ENCODE peak calls at places on chromosomes 12 and 14, in four cellular contexts. One of them, this sample, is unnamed.

GRCh38 chr12:57152408-57153038 is 5.1 kb upstream of the LRP1-AS start:
- DNase-seq in uterus: peak; percentile 82
- DNase-seq in AG04450: no peak
- DNase-seq in HFFc6: peak; percentile 41
- DNase-seq in this sample: no peak

GRCh38 chr12:6093764-6094163 is 30.7 kb downstream of the VWF start:
- DNase-seq in uterus: no peak
- DNase-seq in AG04450: no peak
- DNase-seq in HFFc6: no peak
- DNase-seq in this sample: no peak

GRCh38 chr12:9036227-9036626 is 46.9 kb downstream of the KLRG1 start:
- DNase-seq in uterus: no peak
- DNase-seq in AG04450: no peak
- DNase-seq in HFFc6: no peak
- DNase-seq in this sample: no peak

GRCh38 chr14:76101384-76101783 is 50.3 kb upstream of the GPATCH2L start:
- DNase-seq in uterus: no peak
- DNase-seq in AG04450: no peak
- DNase-seq in HFFc6: no peak
- DNase-seq in this sample: no peak

GRCh38 chr14:96424104-96424989 is 32.4 kb downstream of the AK7 start:
- DNase-seq in uterus: no peak
- DNase-seq in AG04450: peak; percentile 46
- DNase-seq in HFFc6: peak; percentile 63
- DNase-seq in this sample: peak; percentile 29

GRCh38 chr14:67665886-67666285 is 8.5 kb downstream of the VTI1B start:
- DNase-seq in uterus: no peak
- DNase-seq in AG04450: no peak
- DNase-seq in HFFc6: peak; percentile 37
- DNase-seq in this sample: no peak

GRCh38 chr12:130846386-130846785 is 7.3 kb upstream of the STX2 start:
- DNase-seq in uterus: no peak
- DNase-seq in AG04450: no peak
- DNase-seq in HFFc6: peak; percentile 15
- DNase-seq in this sample: no peak

GRCh38 chr14:95162641-95163040 is 5.3 kb upstream of the DICER1 start:
- DNase-seq in uterus: no peak
- DNase-seq in AG04450: no peak
- DNase-seq in HFFc6: no peak
- DNase-seq in this sample: no peak

GRCh38 chr14:20970983-20971704 is 15.9 kb downstream of the RNASE2 start:
- DNase-seq in uterus: peak; percentile 82
- DNase-seq in AG04450: peak; percentile 69
- DNase-seq in HFFc6: peak; percentile 78
- DNase-seq in this sample: peak; percentile 94

GRCh38 chr12:124011435-124012124 is 38.6 kb downstream of the ZNF664 start:
- DNase-seq in uterus: no peak
- DNase-seq in AG04450: no peak
- DNase-seq in HFFc6: no peak
- DNase-seq in this sample: no peak

GRCh38 chr14:34682787-34683321 is 31.5 kb downstream of the CFL2 start:
- DNase-seq in uterus: no peak
- DNase-seq in AG04450: no peak
- DNase-seq in HFFc6: peak; percentile 30
- DNase-seq in this sample: no peak

GRCh38 chr14:51828017-51828797 is 32.2 kb upstream of the GNG2 start:
- DNase-seq in uterus: no peak
- DNase-seq in AG04450: no peak
- DNase-seq in HFFc6: peak; percentile 72
- DNase-seq in this sample: no peak

GRCh38 chr12:2752676-2753371 is 41.9 kb upstream of the FKBP4 start:
- DNase-seq in uterus: peak; percentile 61
- DNase-seq in AG04450: peak; percentile 13
- DNase-seq in HFFc6: peak; percentile 25
- DNase-seq in this sample: peak; percentile 88

GRCh38 chr12:105846331-105846730 is 292.4 kb downstream of the NUAK1 start:
- DNase-seq in uterus: no peak
- DNase-seq in AG04450: no peak
- DNase-seq in HFFc6: no peak
- DNase-seq in this sample: no peak

GRCh38 chr12:76820888-76821482 is 57.1 kb downstream of the ZDHHC17 start:
- DNase-seq in uterus: peak; percentile 36
- DNase-seq in AG04450: peak; percentile 3
- DNase-seq in HFFc6: peak; percentile 26
- DNase-seq in this sample: peak; percentile 39

GRCh38 chr14:101593411-101594181 is 32.3 kb downstream of the DIO3 start:
- DNase-seq in uterus: no peak
- DNase-seq in AG04450: no peak
- DNase-seq in HFFc6: no peak
- DNase-seq in this sample: no peak

GRCh38 chr12:58419182-58419760 is 477.9 kb downstream of the ATP23 start:
- DNase-seq in uterus: no peak
- DNase-seq in AG04450: no peak
- DNase-seq in HFFc6: no peak
- DNase-seq in this sample: no peak

GRCh38 chr12:95653761-95654546 is 102.7 kb upstream of the USP44 start:
- DNase-seq in uterus: no peak
- DNase-seq in AG04450: peak; percentile 83
- DNase-seq in HFFc6: peak; percentile 91
- DNase-seq in this sample: no peak

GRCh38 chr12:64610660-64611429 is 550 bp downstream of the RASSF3 start:
- DNase-seq in uterus: peak; percentile 52
- DNase-seq in AG04450: no peak
- DNase-seq in HFFc6: peak; percentile 39
- DNase-seq in this sample: peak; percentile 64

GRCh38 chr12:107760207-107760816 is 625 bp downstream of the PRDM4 start:
- DNase-seq in uterus: peak; percentile 19
- DNase-seq in AG04450: no peak
- DNase-seq in HFFc6: no peak
- DNase-seq in this sample: peak; percentile 28

GRCh38 chr12:111437816-111438454 is 32.2 kb downstream of the SH2B3 start:
- DNase-seq in uterus: no peak
- DNase-seq in AG04450: no peak
- DNase-seq in HFFc6: peak; percentile 81
- DNase-seq in this sample: peak; percentile 3

GRCh38 chr14:24339284-24340151 is at the start of gene RIPK3:
- DNase-seq in uterus: no peak
- DNase-seq in AG04450: no peak
- DNase-seq in HFFc6: no peak
- DNase-seq in this sample: no peak

GRCh38 chr12:54601841-54602240 is 13.4 kb upstream of the PPP1R1A start:
- DNase-seq in uterus: no peak
- DNase-seq in AG04450: no peak
- DNase-seq in HFFc6: no peak
- DNase-seq in this sample: no peak

GRCh38 chr14:20743556-20743955 is 2.1 kb upstream of the EDDM3A start:
- DNase-seq in uterus: no peak
- DNase-seq in AG04450: no peak
- DNase-seq in HFFc6: no peak
- DNase-seq in this sample: no peak

GRCh38 chr12:76201758-76202157 is 117.3 kb upstream of the NAP1L1 start:
- DNase-seq in uterus: no peak
- DNase-seq in AG04450: no peak
- DNase-seq in HFFc6: peak; percentile 13
- DNase-seq in this sample: no peak

GRCh38 chr14:94754391-94754942 is 15.4 kb downstream of the GSC start:
- DNase-seq in uterus: no peak
- DNase-seq in AG04450: no peak
- DNase-seq in HFFc6: no peak
- DNase-seq in this sample: no peak

DNA sequence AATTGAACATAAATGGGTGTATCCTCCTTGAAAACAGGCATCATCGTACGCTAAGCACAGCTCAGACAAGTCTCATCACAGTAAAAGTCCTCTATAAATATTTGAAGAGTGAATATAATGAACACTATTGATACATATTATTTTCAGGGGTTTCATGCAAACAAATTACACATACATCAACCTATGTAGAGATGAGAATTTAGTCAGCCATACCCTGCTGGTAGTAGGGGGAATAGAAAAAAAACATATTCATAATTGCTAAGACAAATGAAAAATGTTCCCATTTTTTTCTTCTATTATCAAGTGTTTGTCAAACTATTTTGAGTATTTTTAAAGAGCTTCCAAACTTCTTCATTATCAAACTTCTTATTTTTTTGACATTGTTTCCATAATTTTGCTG is 205.6 kb upstream of the SOX5 start:
- DNase-seq in uterus: no peak
- DNase-seq in AG04450: no peak
- DNase-seq in HFFc6: no peak
- DNase-seq in this sample: no peak
- TF ChIP-seq CTCF in uterus: no peak
- TF ChIP-seq CTCF in AG04450: peak; percentile 15
- TF ChIP-seq CTCF in HFFc6: no peak
- TF ChIP-seq CTCF in this sample: peak; percentile 28

GRCh38 chr14:99333841-99334240 is 61.8 kb upstream of the BCL11B start:
- DNase-seq in uterus: no peak
- DNase-seq in AG04450: no peak
- DNase-seq in HFFc6: no peak
- DNase-seq in this sample: no peak

GRCh38 chr14:99333214-99333613 is 61.2 kb upstream of the BCL11B start:
- DNase-seq in uterus: no peak
- DNase-seq in AG04450: no peak
- DNase-seq in HFFc6: no peak
- DNase-seq in this sample: no peak

GRCh38 chr14:99331796-99332195 is 59.8 kb upstream of the BCL11B start:
- DNase-seq in uterus: no peak
- DNase-seq in AG04450: no peak
- DNase-seq in HFFc6: no peak
- DNase-seq in this sample: no peak

GRCh38 chr14:99330316-99331240 is 58.6 kb upstream of the BCL11B start:
- DNase-seq in uterus: no peak
- DNase-seq in AG04450: no peak
- DNase-seq in HFFc6: no peak
- DNase-seq in this sample: no peak

GRCh38 chr14:99334277-99334676 is 62.3 kb upstream of the BCL11B start:
- DNase-seq in uterus: no peak
- DNase-seq in AG04450: no peak
- DNase-seq in HFFc6: no peak
- DNase-seq in this sample: no peak
- TF ChIP-seq CTCF in uterus: no peak
- TF ChIP-seq CTCF in AG04450: no peak
- TF ChIP-seq CTCF in HFFc6: no peak
- TF ChIP-seq CTCF in this sample: no peak

DNA sequence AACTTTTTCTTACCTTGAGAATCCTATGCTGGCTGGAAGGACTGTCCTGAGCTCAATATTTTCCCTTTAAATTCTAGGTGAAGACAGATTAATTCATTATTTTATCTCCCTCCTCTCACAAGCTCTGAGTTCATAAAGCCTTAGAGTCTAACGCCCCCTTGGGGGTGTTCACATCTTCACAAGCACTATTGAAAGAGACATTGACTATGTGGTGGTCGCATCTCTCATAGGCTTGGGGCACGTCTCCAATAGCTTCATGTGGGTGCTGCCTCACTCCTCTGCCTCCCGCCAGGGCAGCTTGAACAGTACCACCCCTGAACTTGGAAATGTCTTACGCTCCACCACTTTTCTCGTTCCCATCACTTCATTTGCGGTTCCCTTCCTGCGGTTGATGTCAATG is 106.2 kb downstream of the UNC79 start:
- DNase-seq in uterus: no peak
- DNase-seq in AG04450: no peak
- DNase-seq in HFFc6: no peak
- DNase-seq in this sample: peak; percentile 34
- TF ChIP-seq CTCF in uterus: no peak
- TF ChIP-seq CTCF in AG04450: peak; percentile 10
- TF ChIP-seq CTCF in HFFc6: peak; percentile 16
- TF ChIP-seq CTCF in this sample: no peak

DNA sequence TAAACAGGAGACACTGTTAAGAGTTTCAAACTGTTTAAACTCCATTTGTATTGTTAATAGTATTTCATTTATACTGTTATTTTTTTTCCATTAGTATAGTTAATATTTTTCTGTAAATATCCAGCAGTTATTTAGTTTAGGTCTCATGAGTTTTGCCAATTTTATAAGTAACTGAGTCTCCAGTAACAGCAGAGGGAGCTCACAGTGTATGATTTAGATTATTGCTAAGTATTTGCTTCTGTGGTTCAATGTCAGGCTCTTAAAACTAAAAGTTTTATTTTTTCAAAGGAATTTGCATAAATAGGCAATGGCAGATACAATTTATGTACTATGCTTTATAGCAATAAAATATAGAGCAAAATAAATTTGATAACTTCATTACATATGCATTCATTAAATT is 209.7 kb downstream of the ATXN7L3B start:
- DNase-seq in uterus: no peak
- DNase-seq in AG04450: no peak
- DNase-seq in HFFc6: peak; percentile 10
- DNase-seq in this sample: no peak
- TF ChIP-seq CTCF in uterus: no peak
- TF ChIP-seq CTCF in AG04450: peak; percentile 25
- TF ChIP-seq CTCF in HFFc6: peak; percentile 48
- TF ChIP-seq CTCF in this sample: no peak

DNA sequence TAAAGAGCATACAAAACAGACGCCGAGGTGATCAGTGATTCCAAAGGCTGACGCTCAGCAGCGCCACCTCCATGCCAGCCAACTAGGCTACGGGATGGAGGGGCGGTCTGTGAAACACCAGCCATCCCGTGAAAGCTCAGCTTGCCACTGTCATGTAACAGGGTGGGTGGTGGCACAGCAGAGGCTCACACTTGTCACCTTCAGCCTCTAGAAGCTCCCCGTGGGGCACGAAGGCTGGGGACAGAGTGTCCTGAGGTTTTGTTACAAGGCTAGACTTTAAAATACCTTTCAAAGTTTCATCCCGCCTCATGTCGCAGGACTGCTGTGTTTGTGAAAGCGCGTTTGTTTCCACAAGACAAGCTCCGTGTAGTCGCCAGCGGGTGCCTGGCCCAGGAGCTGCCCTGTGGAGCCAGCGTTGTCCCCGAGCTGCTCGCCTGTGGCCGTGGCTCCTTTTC is 20.7 kb downstream of the XRCC3 start:
- DNase-seq in uterus: peak; percentile 13
- DNase-seq in AG04450: no peak
- DNase-seq in HFFc6: no peak
- DNase-seq in this sample: no peak
- TF ChIP-seq CTCF in uterus: no peak
- TF ChIP-seq CTCF in AG04450: no peak
- TF ChIP-seq CTCF in HFFc6: peak; percentile 18
- TF ChIP-seq CTCF in this sample: no peak

GRCh38 chr12:113528606-113529005 is 56.9 kb upstream of the LHX5 start:
- DNase-seq in uterus: no peak
- DNase-seq in AG04450: no peak
- DNase-seq in HFFc6: no peak
- DNase-seq in this sample: no peak
- TF ChIP-seq CTCF in uterus: no peak
- TF ChIP-seq CTCF in AG04450: no peak
- TF ChIP-seq CTCF in HFFc6: no peak
- TF ChIP-seq CTCF in this sample: no peak

This sample was measured in endothelial cell.